ENCODE peak calls at places on chromosomes 13 and 19, in six cellular contexts. H is HS-5; X is globus pallidus; S is GM06990; K is effector memory CD4-positive, alpha-beta T cell; D is KG1. Z is an unnamed sample.

GRCh38 chr19:4083677-4084546 is 17.2 kb upstream of the ZBTB7A start:
- DNase-seq in X (no peak), H (no peak), D (peak), K (no peak), S (peak), Z (peak)

GRCh38 chr13:76378767-76379166 is 507.4 kb downstream of the KCTD12 start:
- DNase-seq in S (no peak), D (no peak), K (no peak), X (no peak), H (no peak), Z (no peak)

GRCh38 chr13:73056054-73056962 is 2.5 kb upstream of the KLF5 start:
- DNase-seq in D (no peak), K (no peak), X (no peak), S (no peak), H (peak), Z (no peak)

GRCh38 chr13:30415430-30416030 is 6.8 kb upstream of the UBE2L5 start:
- DNase-seq in X (no peak), H (no peak), K (no peak), D (no peak), S (peak), Z (no peak)

GRCh38 chr19:49911381-49912145 is 14.9 kb upstream of the IL4I1 start:
- DNase-seq in D (no peak), X (peak), H (no peak), K (no peak), S (no peak), Z (no peak)

GRCh38 chr13:27659466-27659865 is 37.8 kb downstream of the POLR1D start:
- DNase-seq in S (no peak), H (no peak), X (no peak), K (no peak), D (no peak), Z (no peak)

GRCh38 chr19:55141696-55142095 is 7.3 kb downstream of the TNNT1 start:
- DNase-seq in D (no peak), S (no peak), K (no peak), X (no peak), H (no peak), Z (no peak)

GRCh38 chr13:111046590-111047141 is 68.4 kb upstream of the ARHGEF7 start:
- DNase-seq in X (peak), H (no peak), D (no peak), S (no peak), K (no peak), Z (no peak)

GRCh38 chr19:16772841-16773240 is 53.2 kb downstream of the NWD1 start:
- DNase-seq in D (no peak), K (no peak), H (no peak), S (no peak), X (no peak), Z (no peak)

GRCh38 chr13:30053904-30054303 is 203.5 kb upstream of the UBL3 start:
- DNase-seq in D (no peak), H (no peak), X (no peak), K (no peak), S (no peak), Z (no peak)

GRCh38 chr19:8088752-8089663 is 36.4 kb downstream of the CCL25 start:
- DNase-seq in K (no peak), D (no peak), X (no peak), S (no peak), H (no peak), Z (no peak)

GRCh38 chr13:111531505-111531904 is 211.1 kb downstream of the TEX29 start:
- DNase-seq in D (no peak), H (no peak), X (peak), K (no peak), S (no peak), Z (no peak)

GRCh38 chr19:55115446-55116065 is 1.9 kb downstream of the PPP1R12C start:
- DNase-seq in K (no peak), X (no peak), D (no peak), H (no peak), S (no peak), Z (no peak)

GRCh38 chr13:44899967-44900366 is 89.3 kb downstream of the NUFIP1 start:
- DNase-seq in X (no peak), H (no peak), S (no peak), D (no peak), K (no peak), Z (no peak)

GRCh38 chr13:59834801-59835200 is 328.9 kb downstream of the DIAPH3 start:
- DNase-seq in X (no peak), S (no peak), K (no peak), D (no peak), H (no peak), Z (no peak)

GRCh38 chr13:104694397-104694796 is 1628.2 kb upstream of the SLC10A2 start:
- DNase-seq in K (no peak), X (no peak), S (no peak), H (no peak), D (no peak), Z (no peak)

GRCh38 chr19:51131780-51132680 is 7.3 kb downstream of the SIGLEC9 start:
- DNase-seq in H (no peak), S (no peak), D (peak), X (peak), K (no peak), Z (peak)

GRCh38 chr19:30679286-30679685 is 307.1 kb downstream of the ZNF536 start:
- DNase-seq in S (no peak), K (no peak), D (no peak), H (no peak), X (no peak), Z (no peak)

GRCh38 chr19:17454579-17454978 is 6.1 kb upstream of the TMEM221 start:
- DNase-seq in D (no peak), H (no peak), X (no peak), S (no peak), K (no peak), Z (no peak)

GRCh38 chr13:105139380-105140285 is 1395.8 kb downstream of the EFNB2 start:
- DNase-seq in K (peak), S (peak), D (peak), X (peak), H (no peak), Z (peak)

GRCh38 chr19:34596989-34597388 is 80.0 kb downstream of the SCGB2B2 start:
- DNase-seq in S (no peak), D (no peak), K (no peak), X (no peak), H (no peak), Z (no peak)

GRCh38 chr19:35869327-35870123 is 1.2 kb downstream of the APLP1 start:
- DNase-seq in H (peak), D (no peak), S (peak), X (peak), K (peak), Z (peak)

GRCh38 chr19:17988161-17988560 is 19.8 kb upstream of the ARRDC2 start:
- DNase-seq in H (no peak), X (no peak), S (no peak), D (no peak), K (no peak), Z (no peak)

GRCh38 chr13:93146584-93147292 is 79.9 kb upstream of the GPC6 start:
- DNase-seq in K (no peak), D (no peak), X (no peak), S (no peak), H (no peak), Z (no peak)

GRCh38 chr19:55196803-55197202 is 12.5 kb downstream of the PTPRH start:
- DNase-seq in D (no peak), H (no peak), S (no peak), X (no peak), K (no peak), Z (no peak)

GRCh38 chr19:45323671-45324081 is 1.0 kb upstream of the CKM start:
- DNase-seq in D (no peak), S (no peak), K (no peak), H (no peak), X (no peak), Z (no peak)

GRCh38 chr13:43564941-43565340 is 221.8 kb downstream of the ENOX1 start:
- DNase-seq in H (no peak), D (no peak), X (no peak), S (no peak), K (no peak), Z (no peak)

GRCh38 chr19:32489971-32490370 is 84.4 kb downstream of the DPY19L3 start:
- DNase-seq in K (no peak), X (no peak), H (no peak), S (no peak), D (no peak), Z (no peak)

GRCh38 chr19:17865364-17866311 is 5.9 kb downstream of the RPL18A start:
- DNase-seq in D (no peak), S (no peak), X (no peak), H (no peak), K (no peak), Z (peak)

GRCh38 chr13:93674337-93674755 is 447.7 kb downstream of the GPC6 start:
- DNase-seq in X (no peak), K (no peak), S (no peak), D (no peak), H (no peak), Z (no peak)

GRCh38 chr13:30429721-30430694 is 7.7 kb downstream of the UBE2L5 start:
- DNase-seq in D (no peak), X (no peak), K (no peak), S (peak), H (peak), Z (peak)

GRCh38 chr19:47209323-47210179 is 21.4 kb downstream of the BBC3 start:
- DNase-seq in H (no peak), D (no peak), X (no peak), K (no peak), S (no peak), Z (no peak)

GRCh38 chr19:44755219-44755618 is 6.7 kb downstream of the BCL3 start:
- DNase-seq in X (no peak), H (no peak), K (no peak), S (no peak), D (no peak), Z (no peak)

GRCh38 chr19:46412034-46412982 is 1.1 kb downstream of the CCDC8 start:
- DNase-seq in S (no peak), X (no peak), K (no peak), D (no peak), H (no peak), Z (no peak)

Z was measured in activated CD8-positive, alpha-beta memory T cell treated with anti-CD3 and anti-CD28 coated beads for 24 hours.